ENCODE peak calls at places on chromosomes 12 and 14, in five cellular contexts. One of them, this sample, is unnamed.

GRCh38 chr14:103058209-103059055 is 1.1 kb upstream of the CDC42BPB start:
- DNase-seq in suprapubic skin: peak
- DNase-seq in HCT116: no peak
- DNase-seq in transverse colon: no peak
- DNase-seq in IMR-90: peak
- DNase-seq in this sample: no peak

GRCh38 chr14:59305836-59306555 is 117.5 kb downstream of the DAAM1 start:
- DNase-seq in suprapubic skin: no peak
- DNase-seq in HCT116: no peak
- DNase-seq in transverse colon: no peak
- DNase-seq in IMR-90: peak
- DNase-seq in this sample: no peak

GRCh38 chr12:38850463-38850862 is 54.9 kb downstream of the CPNE8 start:
- DNase-seq in suprapubic skin: no peak
- DNase-seq in HCT116: no peak
- DNase-seq in transverse colon: no peak
- DNase-seq in IMR-90: no peak
- DNase-seq in this sample: no peak

GRCh38 chr14:80055912-80056801 is 155.1 kb downstream of the DIO2 start:
- DNase-seq in suprapubic skin: no peak
- DNase-seq in HCT116: no peak
- DNase-seq in transverse colon: peak
- DNase-seq in IMR-90: peak
- DNase-seq in this sample: peak

GRCh38 chr12:47124451-47124850 is 44.7 kb upstream of the AMIGO2 start:
- DNase-seq in suprapubic skin: no peak
- DNase-seq in HCT116: no peak
- DNase-seq in transverse colon: no peak
- DNase-seq in IMR-90: peak
- DNase-seq in this sample: no peak

GRCh38 chr14:69495341-69495921 is 10.9 kb downstream of the PLEKHD1 start:
- DNase-seq in suprapubic skin: no peak
- DNase-seq in HCT116: no peak
- DNase-seq in transverse colon: no peak
- DNase-seq in IMR-90: no peak
- DNase-seq in this sample: no peak

GRCh38 chr14:26960049-26960688 is 362.3 kb upstream of the NOVA1 start:
- DNase-seq in suprapubic skin: no peak
- DNase-seq in HCT116: no peak
- DNase-seq in transverse colon: no peak
- DNase-seq in IMR-90: no peak
- DNase-seq in this sample: no peak

GRCh38 chr14:93114713-93115068 is 1.0 kb downstream of the ITPK1 start:
- DNase-seq in suprapubic skin: no peak
- DNase-seq in HCT116: no peak
- DNase-seq in transverse colon: peak
- DNase-seq in IMR-90: no peak
- DNase-seq in this sample: peak

GRCh38 chr14:44988694-44989093 is 26.7 kb downstream of the TOGARAM1 start:
- DNase-seq in suprapubic skin: no peak
- DNase-seq in HCT116: no peak
- DNase-seq in transverse colon: no peak
- DNase-seq in IMR-90: no peak
- DNase-seq in this sample: no peak

GRCh38 chr14:78713716-78714115 is 543.5 kb downstream of the NRXN3 start:
- DNase-seq in suprapubic skin: no peak
- DNase-seq in HCT116: no peak
- DNase-seq in transverse colon: no peak
- DNase-seq in IMR-90: no peak
- DNase-seq in this sample: no peak

DNA sequence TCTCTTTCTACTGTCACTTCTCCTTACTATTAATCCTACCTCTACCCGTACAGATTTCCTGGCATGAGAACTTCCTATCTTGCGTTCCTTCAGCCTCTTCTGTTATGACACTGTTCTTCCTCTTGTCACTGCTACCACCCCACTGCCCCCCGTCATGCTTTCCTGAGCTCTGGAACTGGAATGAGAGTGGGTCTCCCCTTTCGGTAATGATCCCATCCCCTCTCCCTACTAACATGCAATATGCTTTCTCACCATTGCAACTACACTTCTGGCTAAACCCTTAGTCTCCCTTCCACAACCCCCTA is 4.9 kb upstream of the AP1G2 start:
- DNase-seq in suprapubic skin: no peak
- DNase-seq in HCT116: no peak
- DNase-seq in transverse colon: no peak
- DNase-seq in IMR-90: no peak
- DNase-seq in this sample: no peak
- TF ChIP-seq POLR2A in suprapubic skin: no peak
- TF ChIP-seq POLR2A in HCT116: no peak
- TF ChIP-seq POLR2A in transverse colon: no peak
- TF ChIP-seq POLR2A in IMR-90: no peak
- TF ChIP-seq POLR2A in this sample: no peak

GRCh38 chr12:58206876-58207275 is 265.5 kb downstream of the ATP23 start:
- DNase-seq in suprapubic skin: no peak
- DNase-seq in HCT116: no peak
- DNase-seq in transverse colon: no peak
- DNase-seq in IMR-90: no peak
- DNase-seq in this sample: no peak
- H3K27ac ChIP-seq in suprapubic skin: no peak
- H3K27ac ChIP-seq in HCT116: no peak
- H3K27ac ChIP-seq in transverse colon: no peak
- H3K27ac ChIP-seq in IMR-90: no peak
- H3K27ac ChIP-seq in this sample: no peak

GRCh38 chr12:14776236-14776959 is 26.9 kb downstream of the WBP11 start:
- DNase-seq in suprapubic skin: no peak
- DNase-seq in HCT116: no peak
- DNase-seq in transverse colon: no peak
- DNase-seq in IMR-90: peak
- DNase-seq in this sample: no peak
- H3K4me3 ChIP-seq in suprapubic skin: peak
- H3K4me3 ChIP-seq in HCT116: no peak
- H3K4me3 ChIP-seq in transverse colon: no peak
- H3K4me3 ChIP-seq in IMR-90: no peak
- H3K4me3 ChIP-seq in this sample: no peak

GRCh38 chr12:124085419-124085818 is 112.4 kb downstream of the ZNF664 start:
- DNase-seq in suprapubic skin: no peak
- DNase-seq in HCT116: no peak
- DNase-seq in transverse colon: no peak
- DNase-seq in IMR-90: no peak
- DNase-seq in this sample: no peak

GRCh38 chr12:124086299-124086898 is 113.4 kb downstream of the ZNF664 start:
- DNase-seq in suprapubic skin: no peak
- DNase-seq in HCT116: no peak
- DNase-seq in transverse colon: no peak
- DNase-seq in IMR-90: no peak
- DNase-seq in this sample: no peak

GRCh38 chr12:124082676-124083075 is 109.7 kb downstream of the ZNF664 start:
- DNase-seq in suprapubic skin: no peak
- DNase-seq in HCT116: no peak
- DNase-seq in transverse colon: no peak
- DNase-seq in IMR-90: no peak
- DNase-seq in this sample: no peak

GRCh38 chr12:124082012-124082411 is 109.0 kb downstream of the ZNF664 start:
- DNase-seq in suprapubic skin: no peak
- DNase-seq in HCT116: no peak
- DNase-seq in transverse colon: no peak
- DNase-seq in IMR-90: no peak
- DNase-seq in this sample: no peak

DNA sequence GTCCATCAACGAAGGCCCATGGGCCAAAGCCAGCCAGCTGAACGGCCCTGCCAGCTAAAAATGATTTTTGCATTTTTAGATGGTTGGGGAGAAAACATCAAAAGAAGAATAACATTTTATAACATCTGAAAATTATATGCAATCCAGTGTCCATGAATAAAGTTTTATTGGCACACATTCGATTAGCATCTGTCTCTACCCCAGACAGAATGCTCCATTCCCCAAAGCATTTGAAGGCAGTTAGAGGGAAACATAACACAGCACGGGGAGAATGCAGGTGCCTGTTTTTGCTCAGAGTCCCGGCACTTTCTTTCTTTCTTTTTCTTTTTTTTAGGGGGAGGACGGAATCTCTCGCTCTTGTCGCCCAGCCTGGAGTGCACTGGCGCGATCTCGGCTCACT is 110.7 kb downstream of the ZNF664 start:
- DNase-seq in suprapubic skin: no peak
- DNase-seq in HCT116: no peak
- DNase-seq in transverse colon: no peak
- DNase-seq in IMR-90: no peak
- DNase-seq in this sample: no peak
- TF ChIP-seq POLR2A in suprapubic skin: no peak
- TF ChIP-seq POLR2A in HCT116: no peak
- TF ChIP-seq POLR2A in transverse colon: no peak
- TF ChIP-seq POLR2A in IMR-90: no peak
- TF ChIP-seq POLR2A in this sample: no peak

DNA sequence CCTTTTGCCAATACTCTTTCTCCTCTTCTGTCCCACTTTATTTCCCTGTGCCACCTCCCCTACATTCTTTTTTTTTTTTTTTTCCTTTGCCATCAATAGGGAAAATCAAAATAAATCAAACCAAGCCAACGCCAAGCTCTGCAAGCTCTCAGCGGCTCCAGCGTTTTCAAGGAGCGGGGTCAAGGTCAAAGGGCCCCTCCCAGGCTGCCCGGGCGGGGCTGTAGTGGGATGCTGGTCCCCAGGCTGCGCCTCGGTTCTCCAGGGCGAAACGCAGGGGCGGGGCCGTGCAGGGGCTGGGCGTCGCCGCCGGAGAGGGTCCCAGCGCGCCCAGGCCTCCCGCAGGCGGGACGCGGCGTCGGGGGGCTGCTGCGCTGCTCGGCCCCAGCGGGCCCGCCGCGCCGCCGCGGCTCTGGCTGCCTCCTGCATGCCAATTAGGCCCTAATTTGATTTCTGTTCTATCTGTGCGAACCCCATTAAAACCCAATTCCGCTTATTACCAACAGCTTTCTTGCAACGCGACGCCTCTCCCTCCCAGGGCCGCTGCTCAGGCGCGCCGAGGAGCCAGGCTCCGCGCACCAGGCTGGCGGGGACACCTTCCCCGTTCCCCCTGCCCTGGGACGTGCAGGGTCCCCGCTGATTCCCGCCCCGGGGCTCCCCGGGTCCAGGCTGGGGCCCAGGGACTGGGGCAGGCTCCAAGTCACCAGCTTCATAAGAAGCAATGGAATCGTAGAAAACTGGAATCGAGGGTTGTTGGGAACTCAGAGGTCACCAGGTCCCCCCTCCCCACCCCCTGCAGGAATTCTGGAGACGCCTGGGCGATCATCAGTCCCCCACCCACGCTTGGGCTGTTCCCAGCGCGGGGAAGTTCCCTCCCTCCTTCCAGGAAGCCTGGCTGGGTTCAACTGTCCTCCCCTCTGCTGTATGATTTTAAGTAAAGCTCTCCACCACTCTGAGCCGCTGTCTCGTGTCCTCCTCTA is 50.7 kb upstream of the MAP1LC3B2 start:
- DNase-seq in suprapubic skin: no peak
- DNase-seq in HCT116: no peak
- DNase-seq in transverse colon: peak
- DNase-seq in IMR-90: no peak
- DNase-seq in this sample: no peak
- H3K27ac ChIP-seq in suprapubic skin: peak
- H3K27ac ChIP-seq in HCT116: peak
- H3K27ac ChIP-seq in transverse colon: peak
- H3K27ac ChIP-seq in IMR-90: no peak
- H3K27ac ChIP-seq in this sample: no peak

GRCh38 chr14:63726499-63726898 is 1.4 kb downstream of the SGPP1 start:
- DNase-seq in suprapubic skin: no peak
- DNase-seq in HCT116: no peak
- DNase-seq in transverse colon: no peak
- DNase-seq in IMR-90: no peak
- DNase-seq in this sample: no peak

GRCh38 chr14:63727231-63727735 is 582 bp downstream of the SGPP1 start:
- DNase-seq in suprapubic skin: peak
- DNase-seq in HCT116: no peak
- DNase-seq in transverse colon: peak
- DNase-seq in IMR-90: peak
- DNase-seq in this sample: peak

GRCh38 chr14:63727736-63728728 is at the start of gene SGPP1:
- DNase-seq in suprapubic skin: peak
- DNase-seq in HCT116: peak
- DNase-seq in transverse colon: peak
- DNase-seq in IMR-90: peak
- DNase-seq in this sample: peak

GRCh38 chr14:63730659-63731058 is 2.8 kb upstream of the SGPP1 start:
- DNase-seq in suprapubic skin: no peak
- DNase-seq in HCT116: no peak
- DNase-seq in transverse colon: no peak
- DNase-seq in IMR-90: no peak
- DNase-seq in this sample: no peak

GRCh38 chr14:63725786-63726185 is 2.1 kb downstream of the SGPP1 start:
- DNase-seq in suprapubic skin: no peak
- DNase-seq in HCT116: no peak
- DNase-seq in transverse colon: no peak
- DNase-seq in IMR-90: peak
- DNase-seq in this sample: no peak
- H3K4me3 ChIP-seq in suprapubic skin: peak
- H3K4me3 ChIP-seq in HCT116: peak
- H3K4me3 ChIP-seq in transverse colon: peak
- H3K4me3 ChIP-seq in IMR-90: peak
- H3K4me3 ChIP-seq in this sample: no peak

DNA sequence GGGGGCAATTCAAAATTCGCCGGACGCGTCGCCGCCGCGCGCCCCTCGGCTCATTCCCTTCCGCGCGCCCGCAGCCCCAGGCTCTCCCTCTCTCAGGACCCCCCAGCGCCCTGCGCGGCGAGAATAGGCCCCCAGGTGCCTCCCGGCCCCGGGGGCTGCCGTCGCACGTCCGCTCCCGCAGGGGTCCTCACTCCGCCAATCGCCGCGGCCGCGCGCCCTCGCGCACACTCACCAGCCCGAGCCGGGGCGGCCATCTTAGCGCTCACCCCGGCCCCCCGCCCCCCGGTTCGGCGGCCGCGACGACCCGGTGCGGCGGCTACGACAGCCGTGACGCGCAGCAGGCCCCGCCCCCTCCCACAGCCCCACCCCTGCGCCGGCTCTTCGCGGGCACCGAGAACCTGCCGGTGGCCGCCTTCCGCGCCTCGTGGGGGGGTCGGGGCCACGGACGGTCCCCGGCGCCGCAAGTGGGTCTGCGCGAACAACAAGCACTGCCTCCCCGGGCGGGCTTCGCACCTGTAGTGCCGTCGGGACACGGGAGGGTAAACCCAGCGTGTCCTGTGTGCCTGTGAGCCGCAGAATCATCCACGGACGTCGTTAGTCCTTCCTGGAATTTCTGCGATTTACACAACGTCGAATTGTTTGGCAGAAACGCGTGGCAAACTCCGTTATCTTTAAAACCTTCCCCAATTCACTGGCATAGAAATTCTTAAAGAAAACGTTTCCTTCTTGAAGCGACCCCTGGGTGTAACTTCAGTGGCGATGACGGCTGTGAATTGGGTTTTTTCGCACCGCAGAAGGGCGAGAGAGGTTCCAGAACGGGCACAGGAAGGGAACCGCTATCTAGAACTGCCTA is 2.5 kb downstream of the USP44 start:
- DNase-seq in suprapubic skin: peak
- DNase-seq in HCT116: no peak
- DNase-seq in transverse colon: peak
- DNase-seq in IMR-90: peak
- DNase-seq in this sample: peak
- TF ChIP-seq POLR2A in suprapubic skin: peak
- TF ChIP-seq POLR2A in HCT116: no peak
- TF ChIP-seq POLR2A in transverse colon: no peak
- TF ChIP-seq POLR2A in IMR-90: peak
- TF ChIP-seq POLR2A in this sample: peak